ENCODE peak calls at places on chromosomes 13 and 19, in eight cellular contexts. G, E, M, Y, W, Z, D and L are unnamed samples.
A peak's percentile ranks its signal among the peaks of the same experiment; 100 is the strongest.

GRCh38 chr13:62130016-62130970 is 714.6 kb upstream of the PCDH20 start:
- DNase-seq in D (no peak), Y (no peak), M (no peak), W (no peak), Z (no peak), E (no peak), G (no peak), L (no peak)

GRCh38 chr19:45469835-45470146 is 2.0 kb downstream of the FOSB start:
- DNase-seq in Z (peak; percentile 93), E (no peak), Y (no peak), M (no peak), D (peak; percentile 90), G (no peak), W (no peak), L (no peak)

GRCh38 chr19:53659292-53659691 is 27.5 kb downstream of the DPRX start:
- DNase-seq in M (peak; percentile 15), E (no peak), W (no peak), D (peak; percentile 50), Y (peak; percentile 3), Z (peak; percentile 45), G (peak; percentile 3), L (no peak)

GRCh38 chr19:21835429-21835809 is 563 bp downstream of the ZNF43 start:
- DNase-seq in M (no peak), D (no peak), G (no peak), Y (no peak), W (no peak), Z (no peak), E (no peak), L (no peak)

GRCh38 chr19:15536350-15536749 is 28.0 kb downstream of the CYP4F22 start:
- DNase-seq in G (no peak), Z (no peak), W (no peak), E (no peak), Y (no peak), D (no peak), M (peak; percentile 28), L (no peak)

GRCh38 chr13:33032037-33032625 is 15.9 kb downstream of the KL start:
- DNase-seq in Y (no peak), W (no peak), Z (no peak), M (no peak), D (no peak), E (no peak), G (no peak), L (peak; percentile 25)

GRCh38 chr13:98033277-98034247 is 80.1 kb downstream of the IPO5 start:
- DNase-seq in G (peak; percentile 78), D (peak; percentile 53), Z (peak; percentile 10), M (peak; percentile 38), E (no peak), W (no peak), Y (peak; percentile 69), L (peak; percentile 37)

GRCh38 chr19:36215276-36216171 is 618 bp downstream of the ZNF146 start:
- DNase-seq in Y (peak; percentile 53), D (no peak), M (peak; percentile 17), Z (no peak), W (no peak), G (peak; percentile 60), E (peak; percentile 12), L (no peak)

GRCh38 chr19:7628589-7629311 is 595 bp downstream of the XAB2 start:
- DNase-seq in Z (no peak), Y (no peak), M (no peak), W (no peak), G (no peak), D (no peak), E (no peak), L (no peak)

GRCh38 chr13:60759499-60759898 is 362.5 kb downstream of the TDRD3 start:
- DNase-seq in D (no peak), E (peak; percentile 50), W (no peak), Z (peak; percentile 13), Y (peak; percentile 27), M (peak; percentile 81), G (peak; percentile 9), L (no peak)

GRCh38 chr13:80871481-80871880 is 530.6 kb upstream of the SPRY2 start:
- DNase-seq in D (no peak), M (peak; percentile 91), G (peak; percentile 48), E (no peak), W (no peak), Z (no peak), Y (peak; percentile 55), L (no peak)

GRCh38 chr19:46299004-46299509 is 2.2 kb downstream of the HIF3A start:
- DNase-seq in Y (peak; percentile 97), W (no peak), M (peak; percentile 77), D (peak; percentile 89), Z (peak; percentile 96), E (peak; percentile 74), G (peak; percentile 98), L (peak; percentile 70)

GRCh38 chr19:3798137-3798536 is 12.0 kb upstream of the MATK start:
- DNase-seq in Y (no peak), M (no peak), G (no peak), E (no peak), Z (no peak), W (no peak), D (no peak), L (no peak)

GRCh38 chr19:10061717-10062310 is 24.3 kb upstream of the SHFL start:
- DNase-seq in Y (no peak), E (no peak), D (no peak), W (no peak), M (no peak), Z (no peak), G (no peak), L (no peak)

GRCh38 chr13:75479102-75479501 is 2.9 kb downstream of the TBC1D4 start:
- DNase-seq in E (no peak), Y (no peak), W (no peak), Z (no peak), D (no peak), G (no peak), M (no peak), L (no peak)

GRCh38 chr19:17755977-17756670 is 4.8 kb downstream of the FCHO1 start:
- DNase-seq in Y (peak; percentile 56), W (no peak), Z (no peak), G (peak; percentile 64), M (no peak), E (no peak), D (peak; percentile 94), L (no peak)

GRCh38 chr19:49153167-49153809 is 1.9 kb downstream of the HRC start:
- DNase-seq in D (no peak), E (no peak), Z (no peak), Y (no peak), M (no peak), G (no peak), W (no peak), L (no peak)
- H3K4me3 ChIP-seq in D (no peak overlapping the region), E (no peak overlapping the region), Z (no peak overlapping the region), Y (no peak overlapping the region), M (no peak overlapping the region), G (no peak overlapping the region), W (no peak overlapping the region), L (no peak overlapping the region)

GRCh38 chr19:1875646-1876493 is 9.4 kb downstream of the ABHD17A start:
- DNase-seq in D (peak; percentile 94), Y (peak; percentile 89), M (peak; percentile 67), Z (peak; percentile 93), G (peak; percentile 92), W (peak; percentile 70), E (peak; percentile 45), L (peak; percentile 63)
- TF ChIP-seq CTCF in D (peak; percentile 57), Y (no peak), M (no peak), Z (no peak), G (no peak), W (no peak), E (no peak), L (no peak)

GRCh38 chr13:106498571-106498970 is 36.9 kb downstream of the EFNB2 start:
- DNase-seq in W (no peak), D (no peak), E (no peak), Z (no peak), G (no peak), Y (no peak), M (no peak), L (no peak)
- H3K4me3 ChIP-seq in W (no peak overlapping the region), D (no peak overlapping the region), E (no peak overlapping the region), Z (no peak overlapping the region), G (no peak overlapping the region), Y (no peak overlapping the region), M (no peak overlapping the region), L (no peak overlapping the region)

DNA sequence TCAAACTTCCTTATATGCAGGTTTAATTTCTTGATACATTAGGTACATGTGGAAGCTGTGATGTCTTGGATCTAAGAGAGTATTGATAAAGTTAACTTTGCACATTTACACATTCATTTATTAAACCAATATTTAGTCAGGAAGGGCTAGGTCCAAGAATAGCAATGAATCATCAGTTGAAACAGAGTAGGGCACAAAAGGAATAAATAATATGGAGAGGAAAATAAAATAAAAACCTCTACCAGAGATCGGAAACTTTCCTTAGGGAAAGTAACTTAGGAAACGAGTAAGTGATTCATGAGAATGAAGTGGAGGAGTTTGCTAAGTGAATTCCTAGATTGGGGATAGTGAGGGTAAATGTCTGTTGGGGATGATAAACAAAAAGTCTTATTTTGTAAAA is 259.4 kb upstream of the DACH1 start:
- DNase-seq in D (no peak), Z (no peak), M (peak; percentile 41), E (no peak), G (no peak), Y (peak; percentile 27), W (no peak), L (no peak)
- TF ChIP-seq CTCF in D (no peak), Z (no peak), M (no peak), E (no peak), G (no peak), Y (no peak), W (no peak), L (no peak)

DNA sequence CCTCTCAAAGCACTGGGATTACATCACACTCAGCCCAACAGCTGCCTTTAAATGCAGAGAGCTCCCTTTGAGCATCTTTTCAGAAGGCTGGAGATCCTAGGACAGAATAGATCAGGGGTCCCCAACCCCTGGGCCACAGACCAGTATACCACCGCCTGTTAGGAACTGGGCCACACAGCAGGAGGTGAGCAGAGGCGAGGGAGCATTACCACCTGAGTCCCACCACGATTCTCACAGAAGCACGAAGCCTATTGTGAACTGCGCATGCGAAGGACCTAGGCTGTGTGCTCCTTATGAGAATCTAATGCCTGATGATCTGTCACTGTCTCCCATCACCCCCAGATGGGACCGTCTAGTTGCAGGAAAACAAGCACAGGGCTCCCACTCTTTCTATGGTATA is 2.2 kb upstream of the WTIP start:
- DNase-seq in G (no peak), Z (no peak), E (no peak), W (no peak), M (no peak), Y (no peak), D (no peak), L (no peak)
- H3K4me3 ChIP-seq in G (no peak overlapping the region), Z (no peak overlapping the region), E (no peak overlapping the region), W (no peak overlapping the region), M (no peak overlapping the region), Y (no peak overlapping the region), D (no peak overlapping the region), L (no peak overlapping the region)